ENCODE peak calls at places on chromosome 3, in seven cellular contexts. F is GM12878, A is HCT116, R is K562, O is H1, H is HepG2, J is SK-N-SH. B is an unnamed sample.

GRCh38 chr3:94433811-94434210 is 370.9 kb downstream of the NSUN3 start:
- DNase-seq in F (no peak), A (no peak), R (no peak), O (no peak), H (no peak), J (no peak), B (no peak)

GRCh38 chr3:50003216-50003615 is 63.3 kb downstream of the RBM6 start:
- DNase-seq in F (no peak), A (no peak), R (no peak), O (no peak), H (no peak), J (no peak), B (no peak)

GRCh38 chr3:184745526-184745925 is 33.7 kb upstream of the MAGEF1 start:
- DNase-seq in F (no peak), A (no peak), R (no peak), O (no peak), H (no peak), J (no peak), B (no peak)

GRCh38 chr3:25665646-25666136 is 984 bp upstream of the TOP2B start:
- DNase-seq in F (no peak), A (no peak), R (no peak), O (no peak), H (no peak), J (no peak), B (no peak)

GRCh38 chr3:27166888-27167287 is 202.3 kb downstream of the NEK10 start:
- DNase-seq in F (no peak), A (no peak), R (no peak), O (no peak), H (no peak), J (peak), B (peak)

GRCh38 chr3:31606453-31606852 is 73.7 kb downstream of the STT3B start:
- DNase-seq in F (no peak), A (no peak), R (no peak), O (no peak), H (no peak), J (no peak), B (no peak)

GRCh38 chr3:100875239-100875638 is 118.0 kb downstream of the ABI3BP start:
- DNase-seq in F (no peak), A (no peak), R (no peak), O (no peak), H (no peak), J (peak), B (no peak)

GRCh38 chr3:136954246-136954645 is 3.5 kb upstream of the IL20RB start:
- DNase-seq in F (no peak), A (no peak), R (no peak), O (no peak), H (no peak), J (no peak), B (no peak)

GRCh38 chr3:171980578-171981270 is 58.7 kb upstream of the FNDC3B start:
- DNase-seq in F (no peak), A (no peak), R (peak), O (no peak), H (no peak), J (no peak), B (no peak)

GRCh38 chr3:143502101-143502500 is 346.2 kb downstream of the SLC9A9 start:
- DNase-seq in F (no peak), A (no peak), R (no peak), O (no peak), H (no peak), J (no peak), B (no peak)

GRCh38 chr3:29453278-29453961 is 172.5 kb downstream of the RBMS3 start:
- DNase-seq in F (no peak), A (no peak), R (no peak), O (no peak), H (no peak), J (peak), B (peak)

GRCh38 chr3:134651347-134652041 is 672 bp upstream of the KY start:
- DNase-seq in F (no peak), A (no peak), R (no peak), O (no peak), H (no peak), J (no peak), B (no peak)

GRCh38 chr3:50606596-50606995 is 5.0 kb downstream of the CISH start:
- DNase-seq in F (no peak), A (no peak), R (no peak), O (no peak), H (no peak), J (no peak), B (no peak)

GRCh38 chr3:159208080-159208479 is 406.2 kb downstream of the MFSD1 start:
- DNase-seq in F (no peak), A (no peak), R (no peak), O (no peak), H (no peak), J (no peak), B (no peak)

GRCh38 chr3:159458010-159458409 is 530.6 kb upstream of the IL12A start:
- DNase-seq in F (no peak), A (no peak), R (no peak), O (no peak), H (no peak), J (no peak), B (peak)

GRCh38 chr3:88991496-88991895 is 115.9 kb upstream of the EPHA3 start:
- DNase-seq in F (no peak), A (no peak), R (no peak), O (no peak), H (no peak), J (no peak), B (no peak)

GRCh38 chr3:52295809-52296208 is 8.2 kb downstream of the GLYCTK start:
- DNase-seq in F (no peak), A (no peak), R (no peak), O (no peak), H (no peak), J (no peak), B (no peak)

GRCh38 chr3:123749716-123750115 is 134.4 kb downstream of the MYLK start:
- DNase-seq in F (no peak), A (no peak), R (no peak), O (no peak), H (peak), J (no peak), B (no peak)

GRCh38 chr3:171453175-171453868 is 6.9 kb downstream of the TNIK start:
- DNase-seq in F (no peak), A (no peak), R (peak), O (no peak), H (no peak), J (no peak), B (no peak)

GRCh38 chr3:41907330-41908073 is 54.4 kb downstream of the ULK4 start:
- DNase-seq in F (no peak), A (no peak), R (no peak), O (no peak), H (no peak), J (no peak), B (no peak)

GRCh38 chr3:193945126-193945525 is 190.8 kb upstream of the HES1 start:
- DNase-seq in F (no peak), A (no peak), R (no peak), O (no peak), H (no peak), J (no peak), B (no peak)

GRCh38 chr3:127914584-127914983 is 448 bp upstream of the KBTBD12 start:
- DNase-seq in F (no peak), A (no peak), R (no peak), O (no peak), H (no peak), J (no peak), B (no peak)

GRCh38 chr3:70882104-70882503 is 569.7 kb upstream of the MDFIC2 start:
- DNase-seq in F (no peak), A (no peak), R (no peak), O (no peak), H (no peak), J (no peak), B (no peak)

GRCh38 chr3:16668776-16669545 is 63.7 kb upstream of the DAZL start:
- DNase-seq in F (no peak), A (no peak), R (no peak), O (no peak), H (no peak), J (peak), B (no peak)

GRCh38 chr3:99646107-99646435 is 7.7 kb downstream of the COL8A1 start:
- DNase-seq in F (no peak), A (no peak), R (no peak), O (no peak), H (no peak), J (no peak), B (no peak)

GRCh38 chr3:125479091-125479490 is 40.9 kb downstream of the SNX4 start:
- DNase-seq in F (no peak), A (no peak), R (no peak), O (no peak), H (no peak), J (no peak), B (no peak)

GRCh38 chr3:19147905-19148767 is at the start of gene KCNH8:
- DNase-seq in F (no peak), A (no peak), R (peak), O (no peak), H (no peak), J (peak), B (no peak)

GRCh38 chr3:170640737-170641171 is 54.9 kb upstream of the SLC7A14 start:
- DNase-seq in F (no peak), A (no peak), R (no peak), O (no peak), H (no peak), J (no peak), B (no peak)

GRCh38 chr3:17645074-17645698 is 97.2 kb downstream of the TBC1D5 start:
- DNase-seq in F (no peak), A (peak), R (peak), O (no peak), H (peak), J (peak), B (peak)

GRCh38 chr3:184349563-184350470 is 11.6 kb downstream of the CLCN2 start:
- DNase-seq in F (no peak), A (no peak), R (no peak), O (no peak), H (no peak), J (no peak), B (no peak)

GRCh38 chr3:129973853-129974252 is 667 bp upstream of the TRH start:
- DNase-seq in F (no peak), A (no peak), R (no peak), O (no peak), H (no peak), J (no peak), B (no peak)

GRCh38 chr3:73611176-73611575 is 13.6 kb downstream of the PDZRN3 start:
- DNase-seq in F (no peak), A (no peak), R (no peak), O (no peak), H (no peak), J (no peak), B (no peak)

GRCh38 chr3:52430416-52430810 is 14.5 kb downstream of the SEMA3G start:
- DNase-seq in F (no peak), A (no peak), R (no peak), O (no peak), H (no peak), J (no peak), B (no peak)

GRCh38 chr3:135093121-135093520 is 298.1 kb downstream of the EPHB1 start:
- DNase-seq in F (no peak), A (no peak), R (no peak), O (no peak), H (no peak), J (no peak), B (no peak)

GRCh38 chr3:61812517-61812916 is 251.1 kb downstream of the PTPRG start:
- DNase-seq in F (no peak), A (no peak), R (no peak), O (no peak), H (no peak), J (no peak), B (no peak)

GRCh38 chr3:175668300-175668699 is 809.2 kb downstream of the NAALADL2 start:
- DNase-seq in F (no peak), A (no peak), R (no peak), O (no peak), H (no peak), J (no peak), B (no peak)

GRCh38 chr3:175670572-175670971 is 811.4 kb downstream of the NAALADL2 start:
- DNase-seq in F (no peak), A (no peak), R (no peak), O (no peak), H (no peak), J (no peak), B (no peak)

DNA sequence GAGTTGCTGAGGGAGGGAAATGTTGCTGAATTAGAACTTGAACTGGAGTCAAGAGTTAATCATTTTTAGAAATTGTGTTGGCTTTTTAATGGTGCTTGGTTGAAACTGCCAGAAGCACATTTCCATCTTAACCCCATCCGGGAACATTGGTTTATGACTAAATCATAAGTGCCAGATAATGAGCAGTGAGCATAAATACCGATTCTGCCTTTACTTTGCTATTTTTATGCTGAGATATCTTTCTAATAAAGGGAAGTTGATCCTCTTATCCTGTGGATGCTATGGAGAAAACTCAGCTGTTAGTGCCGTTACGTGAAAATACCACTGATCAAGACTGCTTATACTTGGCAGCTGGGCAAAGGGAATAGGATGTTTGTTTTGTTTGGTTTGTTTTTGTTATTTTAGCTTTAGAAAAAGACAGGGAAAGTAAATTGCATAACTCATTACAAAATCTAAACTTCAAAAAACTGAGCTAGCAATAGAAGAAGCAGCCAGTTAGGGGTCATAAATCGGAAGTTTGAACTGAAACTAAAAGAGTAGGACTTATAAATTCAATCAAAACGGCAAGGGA is 813.1 kb downstream of the NAALADL2 start:
- DNase-seq in F (no peak), A (no peak), R (no peak), O (no peak), H (no peak), J (peak), B (no peak)
- TF ChIP-seq JUND in F (no peak), A (no peak), R (no peak), O (no peak), H (no peak), J (no peak), B (no peak)

GRCh38 chr3:139994891-139995290 is 59.9 kb downstream of the CLSTN2 start:
- DNase-seq in F (no peak), A (no peak), R (no peak), O (no peak), H (no peak), J (peak), B (no peak)
- TF ChIP-seq JUND in F (no peak), A (no peak), R (no peak), O (no peak), H (no peak), J (no peak), B (no peak)

DNA sequence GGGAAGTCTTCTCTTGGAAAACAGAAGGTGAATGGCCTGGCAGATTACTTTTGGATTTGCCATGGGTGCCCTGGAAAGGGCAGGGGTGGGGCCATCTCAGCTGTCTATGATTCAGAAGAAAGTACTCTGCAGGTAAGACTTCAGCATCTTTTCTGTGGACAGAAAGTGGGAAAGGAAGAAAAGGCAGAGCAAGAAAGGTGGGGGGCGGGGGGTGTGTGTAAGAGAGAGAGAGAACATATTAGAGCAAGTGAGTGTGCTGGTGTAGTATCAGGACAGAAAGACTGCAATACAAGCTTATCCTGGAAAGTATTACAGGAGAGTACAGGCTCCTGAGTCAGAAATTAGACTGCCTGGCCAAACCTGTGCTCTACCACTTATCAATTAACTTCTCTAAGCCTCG is 5.5 kb downstream of the TAGLN3 start:
- DNase-seq in F (no peak), A (no peak), R (no peak), O (no peak), H (no peak), J (no peak), B (no peak)
- TF ChIP-seq JUND in F (no peak), A (no peak), R (no peak), O (no peak), H (no peak), J (no peak), B (no peak)

DNA sequence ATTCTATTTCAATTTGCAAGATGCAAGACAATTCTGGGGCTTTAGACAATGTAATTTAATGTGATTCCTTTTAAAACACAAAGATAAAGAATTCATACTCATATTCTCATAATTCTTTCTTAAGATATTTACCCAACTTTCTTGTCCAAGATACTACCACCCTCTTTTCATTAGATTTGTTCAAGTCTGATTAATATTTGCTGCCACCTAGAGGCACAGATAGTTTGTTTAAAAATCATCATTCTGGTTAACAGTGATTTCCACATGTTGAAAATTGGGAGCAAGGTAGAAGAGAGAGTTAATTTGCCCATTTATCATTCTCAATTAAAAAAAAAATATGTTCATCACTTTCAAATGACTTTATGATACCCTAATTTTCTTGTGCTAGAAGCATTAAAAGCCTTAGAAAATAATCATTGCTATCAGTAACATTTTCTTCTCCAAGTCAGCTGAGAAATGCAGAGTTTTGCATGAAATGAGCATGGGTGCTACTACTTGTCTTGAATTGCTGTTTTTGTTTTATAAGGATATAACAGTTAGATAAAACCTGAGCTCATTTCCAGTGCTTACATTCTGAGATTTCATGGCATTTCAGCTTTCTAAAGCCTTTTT is 11.6 kb downstream of the TAMM41 start:
- DNase-seq in F (no peak), A (no peak), R (no peak), O (no peak), H (no peak), J (peak), B (no peak)
- TF ChIP-seq JUND in F (no peak), A (no peak), R (no peak), O (no peak), H (no peak), J (no peak), B (no peak)

GRCh38 chr3:157327018-157327417 is 109.6 kb upstream of the PTX3 start:
- DNase-seq in F (no peak), A (no peak), R (no peak), O (no peak), H (no peak), J (no peak), B (no peak)
- TF ChIP-seq JUND in F (no peak), A (no peak), R (no peak), O (no peak), H (no peak), J (no peak), B (no peak)

GRCh38 chr3:150825916-150826377 is 63.0 kb upstream of the SIAH2 start:
- DNase-seq in F (no peak), A (no peak), R (no peak), O (no peak), H (no peak), J (peak), B (no peak)
- TF ChIP-seq JUND in F (no peak), A (no peak), R (no peak), O (no peak), H (no peak), J (no peak), B (no peak)

GRCh38 chr3:23743141-23743784 is 62.5 kb upstream of the UBE2E1 start:
- DNase-seq in F (no peak), A (no peak), R (no peak), O (no peak), H (no peak), J (no peak), B (peak)

GRCh38 chr3:23739536-23739935 is 66.2 kb upstream of the UBE2E1 start:
- DNase-seq in F (no peak), A (no peak), R (peak), O (no peak), H (no peak), J (no peak), B (no peak)

GRCh38 chr3:23738946-23739345 is 66.8 kb upstream of the UBE2E1 start:
- DNase-seq in F (no peak), A (peak), R (no peak), O (no peak), H (no peak), J (no peak), B (no peak)

GRCh38 chr3:23741403-23741706 is 64.4 kb upstream of the UBE2E1 start:
- DNase-seq in F (no peak), A (no peak), R (no peak), O (no peak), H (no peak), J (no peak), B (no peak)

DNA sequence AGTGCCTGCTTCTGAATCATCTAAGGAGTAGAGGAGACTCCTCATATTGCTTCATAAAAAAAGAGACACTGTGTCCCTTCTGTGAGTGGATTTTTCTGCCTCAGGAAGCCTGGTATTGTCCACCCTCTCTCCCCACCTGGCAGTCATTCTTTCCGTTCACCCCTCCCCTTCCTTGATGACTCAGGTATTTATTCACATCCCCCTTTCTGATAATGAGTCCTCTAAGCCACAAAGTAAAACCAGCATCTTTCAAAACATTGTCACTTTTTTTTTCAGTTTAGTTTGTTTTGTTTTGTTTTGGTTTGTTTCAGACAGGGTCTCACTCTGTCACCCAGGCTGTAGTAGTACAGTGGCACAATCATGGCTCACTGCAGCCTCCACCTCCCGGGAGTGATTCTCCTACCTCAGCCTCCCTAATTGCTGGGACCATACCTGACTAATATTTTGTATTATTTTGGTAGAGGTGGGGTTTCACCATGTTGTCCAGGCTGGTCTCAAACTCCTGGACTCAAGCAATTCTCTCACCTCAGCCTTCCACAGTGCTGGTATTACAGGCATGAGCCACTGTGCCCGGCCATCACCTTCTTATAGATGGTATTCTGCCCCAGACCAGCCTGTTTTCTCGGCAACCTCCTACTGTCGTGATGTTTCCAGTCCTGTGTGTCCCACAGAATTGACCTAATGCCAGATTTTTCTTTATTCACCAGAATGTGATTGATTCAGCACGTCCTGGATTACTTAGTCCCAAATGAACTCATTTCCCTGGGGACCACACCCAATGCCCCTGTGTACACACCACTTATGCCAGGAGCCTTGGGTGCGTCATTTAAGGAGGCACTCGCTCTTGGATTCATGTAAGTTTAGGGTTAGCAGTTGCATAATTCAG is 65.0 kb upstream of the UBE2E1 start:
- DNase-seq in F (no peak), A (peak), R (peak), O (no peak), H (no peak), J (no peak), B (no peak)
- TF ChIP-seq JUND in F (peak), A (peak), R (peak), O (peak), H (no peak), J (peak), B (no peak)